ENCODE peak calls at places on chromosomes 16 and 17, in four cellular contexts. Y is substantia nigra, T is NCI-H1417, S is astrocyte of the spinal cord. P is an unnamed sample.

GRCh38 chr16:73232555-73233422 is 184.9 kb upstream of the ZFHX3 start:
- DNase-seq in Y (no peak), T (peak), S (peak), P (peak)

GRCh38 chr17:68794636-68795503 is 160.3 kb downstream of the ABCA8 start:
- DNase-seq in Y (no peak), T (no peak), S (peak), P (peak)

GRCh38 chr17:80219013-80219776 is 938 bp downstream of the SGSH start:
- DNase-seq in Y (no peak), T (peak), S (peak), P (no peak)

GRCh38 chr16:2033057-2033911 is 6.6 kb downstream of the NHERF2 start:
- DNase-seq in Y (peak), T (no peak), S (peak), P (peak)

GRCh38 chr16:83779881-83780280 is 27.9 kb upstream of the HSBP1 start:
- DNase-seq in Y (no peak), T (no peak), S (peak), P (no peak)

GRCh38 chr17:61335105-61335844 is 64.4 kb upstream of the TBX2 start:
- DNase-seq in Y (no peak), T (no peak), S (peak), P (no peak)

GRCh38 chr17:57662644-57663308 is 82.3 kb downstream of the CCDC182 start:
- DNase-seq in Y (peak), T (peak), S (peak), P (peak)

GRCh38 chr17:7932483-7932891 is 481 bp downstream of the CNTROB start:
- DNase-seq in Y (no peak), T (no peak), S (peak), P (no peak)

GRCh38 chr17:67281053-67281452 is 36.1 kb upstream of the HELZ start:
- DNase-seq in Y (no peak), T (no peak), S (no peak), P (no peak)

GRCh38 chr16:15427648-15428239 is 6.6 kb upstream of the BMERB1 start:
- DNase-seq in Y (no peak), T (peak), S (peak), P (peak)

GRCh38 chr17:55238931-55239297 is 25.8 kb upstream of the HLF start:
- DNase-seq in Y (no peak), T (peak), S (no peak), P (peak)

GRCh38 chr17:2176484-2177175 is 121.7 kb downstream of the HIC1 start:
- DNase-seq in Y (no peak), T (no peak), S (no peak), P (no peak)

GRCh38 chr16:82629441-82630027 is 2.8 kb downstream of the CDH13 start:
- DNase-seq in Y (no peak), T (no peak), S (peak), P (no peak)